ENCODE peak calls at places on chromosomes 7 and 10, in four cellular contexts. E is IMR-90, U is prostate gland, V is lower leg skin. H is an unnamed sample.

GRCh38 chr7:49638166-49638565 is 135.3 kb upstream of the VWC2 start:
- DNase-seq in V (no peak), E (no peak), U (no peak), H (no peak)

GRCh38 chr7:66779669-66780408 is 39.3 kb downstream of the RABGEF1 start:
- DNase-seq in V (no peak), U (no peak), E (peak), H (no peak)

GRCh38 chr10:70672165-70672992 is at the start of gene ADAMTS14:
- DNase-seq in E (no peak), U (no peak), V (no peak), H (no peak)

GRCh38 chr7:92964156-92964555 is 127.8 kb upstream of the CDK6 start:
- DNase-seq in U (no peak), E (no peak), V (no peak), H (no peak)

GRCh38 chr10:119489572-119490326 is 52.8 kb downstream of the RGS10 start:
- DNase-seq in U (no peak), V (no peak), E (no peak), H (no peak)

GRCh38 chr7:51606601-51607154 is 290.1 kb upstream of the COBL start:
- DNase-seq in E (no peak), U (peak), V (no peak), H (no peak)

GRCh38 chr7:45021604-45022296 is 21.7 kb downstream of the CCM2 start:
- DNase-seq in V (no peak), U (no peak), E (peak), H (no peak)

GRCh38 chr7:114209968-114210367 is 204.6 kb upstream of the FOXP2 start:
- DNase-seq in U (no peak), V (no peak), E (no peak), H (no peak)

GRCh38 chr10:114301951-114302710 is 63.1 kb downstream of the VWA2 start:
- DNase-seq in V (no peak), E (no peak), U (no peak), H (no peak)

GRCh38 chr7:155731871-155732270 is 80.4 kb downstream of the SHH start:
- DNase-seq in U (no peak), V (no peak), E (no peak), H (no peak)

GRCh38 chr7:55305130-55305529 is 60.0 kb upstream of the LANCL2 start:
- DNase-seq in U (no peak), E (no peak), V (no peak), H (no peak)

GRCh38 chr7:44257618-44258422 is 57.0 kb downstream of the YKT6 start:
- DNase-seq in U (no peak), V (peak), E (peak), H (peak)

GRCh38 chr10:105037029-105037428 is 395.9 kb downstream of the SORCS3 start:
- DNase-seq in U (no peak), V (no peak), E (no peak), H (no peak)

GRCh38 chr7:50450691-50451051 is 521 bp upstream of the FIGNL1 start:
- DNase-seq in V (no peak), E (no peak), U (no peak), H (no peak)

GRCh38 chr7:153388611-153389010 is 629.1 kb downstream of the ACTR3B start:
- DNase-seq in U (no peak), V (no peak), E (no peak), H (no peak)

GRCh38 chr7:96347471-96347870 is 25.6 kb upstream of the SLC25A13 start:
- DNase-seq in V (no peak), E (no peak), U (no peak), H (no peak)

GRCh38 chr7:122886357-122887081 is at the start of gene CADPS2:
- DNase-seq in U (peak), V (peak), E (peak), H (peak)
- TF ChIP-seq POLR2A in U (peak), V (no peak), E (no peak), H (no peak)

GRCh38 chr10:32446701-32447406 is 914 bp downstream of the CCDC7 start:
- DNase-seq in E (peak), V (no peak), U (no peak), H (no peak)
- TF ChIP-seq POLR2A in E (no peak), V (no peak), U (no peak), H (no peak)

DNA sequence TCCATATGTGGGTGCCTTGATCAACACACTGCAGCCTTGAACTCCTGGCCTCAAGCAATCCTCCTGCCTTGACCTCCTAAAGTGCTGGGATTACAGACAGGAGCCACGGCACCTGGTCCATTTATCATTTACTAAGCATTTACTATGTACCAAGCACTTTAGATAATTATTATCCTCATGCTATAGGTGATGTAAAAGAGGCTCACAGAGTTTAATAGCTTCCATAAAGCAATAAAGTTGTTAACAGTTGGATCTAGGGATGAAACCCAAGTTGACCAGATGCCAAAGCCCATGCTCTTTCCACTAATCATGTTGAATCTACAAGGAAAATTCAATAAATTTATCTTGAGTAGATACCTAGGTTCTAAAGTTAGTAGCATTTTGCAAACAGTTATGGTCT is 5.0 kb downstream of the NAPEPLD start:
- DNase-seq in U (no peak), E (no peak), V (no peak), H (no peak)
- TF ChIP-seq POLR2A in U (no peak), E (no peak), V (no peak), H (no peak)

GRCh38 chr10:102673961-102674511 is 29.8 kb downstream of the TRIM8 start:
- DNase-seq in V (peak), E (peak), U (no peak), H (no peak)
- TF ChIP-seq POLR2A in V (no peak), E (no peak), U (peak), H (no peak)

GRCh38 chr10:624312-624604 is 65.2 kb downstream of the DIP2C start:
- DNase-seq in U (no peak), V (no peak), E (no peak), H (no peak)
- TF ChIP-seq POLR2A in U (no peak), V (no peak), E (no peak), H (no peak)

GRCh38 chr10:124093076-124093773 is at the start of gene CHST15:
- DNase-seq in U (peak), E (no peak), V (no peak), H (peak)
- TF ChIP-seq POLR2A in U (peak), E (no peak), V (no peak), H (peak)

GRCh38 chr10:103666109-103666508 is 172.6 kb downstream of the NEURL1 start:
- DNase-seq in V (no peak), E (peak), U (no peak), H (no peak)

GRCh38 chr10:103665439-103665838 is 171.9 kb downstream of the NEURL1 start:
- DNase-seq in V (no peak), E (no peak), U (no peak), H (no peak)

GRCh38 chr10:103666751-103667150 is 173.2 kb downstream of the NEURL1 start:
- DNase-seq in U (no peak), V (no peak), E (no peak), H (no peak)

GRCh38 chr10:103668351-103669242 is 175.1 kb downstream of the NEURL1 start:
- DNase-seq in E (peak), U (no peak), V (peak), H (no peak)

GRCh38 chr10:103667390-103667789 is 173.9 kb downstream of the NEURL1 start:
- DNase-seq in E (peak), U (no peak), V (no peak), H (no peak)
- TF ChIP-seq POLR2A in E (peak), U (no peak), V (no peak), H (no peak)